ENCODE peak calls at places on chromosomes 2 and 18, in seven cellular contexts. One of them, this sample, is unnamed.

GRCh38 chr2:133788391-133788790 is 220.1 kb upstream of the NCKAP5 start:
- DNase-seq in kidney tubule cell: peak; percentile 16
- DNase-seq in iPS-NIHi11: no peak
- DNase-seq in effector CD8-positive, alpha-beta T cell: no peak
- DNase-seq in AG04450: no peak
- DNase-seq in activated naive CD8-positive, alpha-beta T cell treated with anti-CD3 and anti-CD28 coated beads for 36 hours: no peak
- DNase-seq in stimulated activated CD4-positive, alpha-beta T cell treated with anti-CD3 and anti-CD28 coated beads, Interleukin-1b, Interleukin-23, amount 100 ng/mL, for 4 hours: no peak
- DNase-seq in this sample: no peak

GRCh38 chr2:28408764-28409599 is 16.3 kb downstream of the FOSL2 start:
- DNase-seq in activated naive CD8-positive, alpha-beta T cell treated with anti-CD3 and anti-CD28 coated beads for 36 hours: peak; percentile 79
- DNase-seq in AG04450: no peak
- DNase-seq in kidney tubule cell: peak; percentile 96
- DNase-seq in effector CD8-positive, alpha-beta T cell: peak; percentile 25
- DNase-seq in stimulated activated CD4-positive, alpha-beta T cell treated with anti-CD3 and anti-CD28 coated beads, Interleukin-1b, Interleukin-23, amount 100 ng/mL, for 4 hours: no peak
- DNase-seq in iPS-NIHi11: no peak
- DNase-seq in this sample: peak; percentile 93

GRCh38 chr18:9968081-9968848 is 54.4 kb downstream of the VAPA start:
- DNase-seq in kidney tubule cell: peak; percentile 21
- DNase-seq in AG04450: no peak
- DNase-seq in iPS-NIHi11: no peak
- DNase-seq in activated naive CD8-positive, alpha-beta T cell treated with anti-CD3 and anti-CD28 coated beads for 36 hours: no peak
- DNase-seq in stimulated activated CD4-positive, alpha-beta T cell treated with anti-CD3 and anti-CD28 coated beads, Interleukin-1b, Interleukin-23, amount 100 ng/mL, for 4 hours: no peak
- DNase-seq in effector CD8-positive, alpha-beta T cell: no peak
- DNase-seq in this sample: no peak

GRCh38 chr2:200585730-200586643 is at the start of gene AOX1:
- DNase-seq in effector CD8-positive, alpha-beta T cell: no peak
- DNase-seq in AG04450: no peak
- DNase-seq in stimulated activated CD4-positive, alpha-beta T cell treated with anti-CD3 and anti-CD28 coated beads, Interleukin-1b, Interleukin-23, amount 100 ng/mL, for 4 hours: no peak
- DNase-seq in activated naive CD8-positive, alpha-beta T cell treated with anti-CD3 and anti-CD28 coated beads for 36 hours: peak; percentile 6
- DNase-seq in kidney tubule cell: peak; percentile 60
- DNase-seq in iPS-NIHi11: peak; percentile 81
- DNase-seq in this sample: no peak

GRCh38 chr2:158742536-158742935 is 52.6 kb upstream of the DAPL1 start:
- DNase-seq in activated naive CD8-positive, alpha-beta T cell treated with anti-CD3 and anti-CD28 coated beads for 36 hours: no peak
- DNase-seq in effector CD8-positive, alpha-beta T cell: no peak
- DNase-seq in stimulated activated CD4-positive, alpha-beta T cell treated with anti-CD3 and anti-CD28 coated beads, Interleukin-1b, Interleukin-23, amount 100 ng/mL, for 4 hours: no peak
- DNase-seq in kidney tubule cell: no peak
- DNase-seq in AG04450: no peak
- DNase-seq in iPS-NIHi11: no peak
- DNase-seq in this sample: no peak

GRCh38 chr2:65436825-65437221 is 4.4 kb upstream of the SPRED2 start:
- DNase-seq in stimulated activated CD4-positive, alpha-beta T cell treated with anti-CD3 and anti-CD28 coated beads, Interleukin-1b, Interleukin-23, amount 100 ng/mL, for 4 hours: peak; percentile 6
- DNase-seq in effector CD8-positive, alpha-beta T cell: no peak
- DNase-seq in iPS-NIHi11: no peak
- DNase-seq in AG04450: no peak
- DNase-seq in kidney tubule cell: no peak
- DNase-seq in activated naive CD8-positive, alpha-beta T cell treated with anti-CD3 and anti-CD28 coated beads for 36 hours: peak; percentile 69
- DNase-seq in this sample: peak; percentile 81

GRCh38 chr2:27741673-27742072 is 29.8 kb upstream of the MRPL33 start:
- DNase-seq in AG04450: no peak
- DNase-seq in kidney tubule cell: no peak
- DNase-seq in activated naive CD8-positive, alpha-beta T cell treated with anti-CD3 and anti-CD28 coated beads for 36 hours: no peak
- DNase-seq in stimulated activated CD4-positive, alpha-beta T cell treated with anti-CD3 and anti-CD28 coated beads, Interleukin-1b, Interleukin-23, amount 100 ng/mL, for 4 hours: no peak
- DNase-seq in effector CD8-positive, alpha-beta T cell: no peak
- DNase-seq in iPS-NIHi11: no peak
- DNase-seq in this sample: no peak

GRCh38 chr2:76120176-76120575 is 409.5 kb upstream of the GCFC2 start:
- DNase-seq in iPS-NIHi11: no peak
- DNase-seq in stimulated activated CD4-positive, alpha-beta T cell treated with anti-CD3 and anti-CD28 coated beads, Interleukin-1b, Interleukin-23, amount 100 ng/mL, for 4 hours: no peak
- DNase-seq in kidney tubule cell: peak; percentile 15
- DNase-seq in AG04450: no peak
- DNase-seq in activated naive CD8-positive, alpha-beta T cell treated with anti-CD3 and anti-CD28 coated beads for 36 hours: no peak
- DNase-seq in effector CD8-positive, alpha-beta T cell: no peak
- DNase-seq in this sample: no peak

GRCh38 chr2:187994464-187995331 is 297.0 kb upstream of the GULP1 start:
- DNase-seq in AG04450: no peak
- DNase-seq in effector CD8-positive, alpha-beta T cell: no peak
- DNase-seq in activated naive CD8-positive, alpha-beta T cell treated with anti-CD3 and anti-CD28 coated beads for 36 hours: no peak
- DNase-seq in stimulated activated CD4-positive, alpha-beta T cell treated with anti-CD3 and anti-CD28 coated beads, Interleukin-1b, Interleukin-23, amount 100 ng/mL, for 4 hours: no peak
- DNase-seq in iPS-NIHi11: no peak
- DNase-seq in kidney tubule cell: peak; percentile 56
- DNase-seq in this sample: peak; percentile 5

GRCh38 chr2:233530381-233530780 is 36.2 kb downstream of the USP40 start:
- DNase-seq in effector CD8-positive, alpha-beta T cell: no peak
- DNase-seq in stimulated activated CD4-positive, alpha-beta T cell treated with anti-CD3 and anti-CD28 coated beads, Interleukin-1b, Interleukin-23, amount 100 ng/mL, for 4 hours: no peak
- DNase-seq in AG04450: no peak
- DNase-seq in iPS-NIHi11: no peak
- DNase-seq in activated naive CD8-positive, alpha-beta T cell treated with anti-CD3 and anti-CD28 coated beads for 36 hours: no peak
- DNase-seq in kidney tubule cell: no peak
- DNase-seq in this sample: no peak

GRCh38 chr2:137929504-137929886 is 34.8 kb upstream of the HNMT start:
- DNase-seq in stimulated activated CD4-positive, alpha-beta T cell treated with anti-CD3 and anti-CD28 coated beads, Interleukin-1b, Interleukin-23, amount 100 ng/mL, for 4 hours: no peak
- DNase-seq in kidney tubule cell: no peak
- DNase-seq in activated naive CD8-positive, alpha-beta T cell treated with anti-CD3 and anti-CD28 coated beads for 36 hours: no peak
- DNase-seq in iPS-NIHi11: no peak
- DNase-seq in effector CD8-positive, alpha-beta T cell: no peak
- DNase-seq in AG04450: no peak
- DNase-seq in this sample: no peak

GRCh38 chr2:136183095-136183494 is 65.1 kb upstream of the CXCR4 start:
- DNase-seq in iPS-NIHi11: no peak
- DNase-seq in effector CD8-positive, alpha-beta T cell: no peak
- DNase-seq in activated naive CD8-positive, alpha-beta T cell treated with anti-CD3 and anti-CD28 coated beads for 36 hours: no peak
- DNase-seq in kidney tubule cell: no peak
- DNase-seq in AG04450: no peak
- DNase-seq in stimulated activated CD4-positive, alpha-beta T cell treated with anti-CD3 and anti-CD28 coated beads, Interleukin-1b, Interleukin-23, amount 100 ng/mL, for 4 hours: no peak
- DNase-seq in this sample: no peak

GRCh38 chr18:67919316-67919715 is 402.8 kb upstream of the DSEL start:
- DNase-seq in effector CD8-positive, alpha-beta T cell: no peak
- DNase-seq in iPS-NIHi11: no peak
- DNase-seq in stimulated activated CD4-positive, alpha-beta T cell treated with anti-CD3 and anti-CD28 coated beads, Interleukin-1b, Interleukin-23, amount 100 ng/mL, for 4 hours: no peak
- DNase-seq in AG04450: no peak
- DNase-seq in kidney tubule cell: no peak
- DNase-seq in activated naive CD8-positive, alpha-beta T cell treated with anti-CD3 and anti-CD28 coated beads for 36 hours: no peak
- DNase-seq in this sample: no peak

GRCh38 chr2:189115126-189115525 is 64.4 kb downstream of the COL5A2 start:
- DNase-seq in effector CD8-positive, alpha-beta T cell: no peak
- DNase-seq in kidney tubule cell: peak; percentile 16
- DNase-seq in iPS-NIHi11: no peak
- DNase-seq in AG04450: no peak
- DNase-seq in activated naive CD8-positive, alpha-beta T cell treated with anti-CD3 and anti-CD28 coated beads for 36 hours: no peak
- DNase-seq in stimulated activated CD4-positive, alpha-beta T cell treated with anti-CD3 and anti-CD28 coated beads, Interleukin-1b, Interleukin-23, amount 100 ng/mL, for 4 hours: no peak
- DNase-seq in this sample: peak; percentile 43

GRCh38 chr2:161237397-161238263 is 70.6 kb upstream of the PSMD14 start:
- DNase-seq in AG04450: no peak
- DNase-seq in activated naive CD8-positive, alpha-beta T cell treated with anti-CD3 and anti-CD28 coated beads for 36 hours: peak; percentile 47
- DNase-seq in kidney tubule cell: peak; percentile 32
- DNase-seq in iPS-NIHi11: peak; percentile 55
- DNase-seq in effector CD8-positive, alpha-beta T cell: peak; percentile 15
- DNase-seq in stimulated activated CD4-positive, alpha-beta T cell treated with anti-CD3 and anti-CD28 coated beads, Interleukin-1b, Interleukin-23, amount 100 ng/mL, for 4 hours: peak; percentile 44
- DNase-seq in this sample: peak; percentile 39

GRCh38 chr2:219099319-219099718 is 38.6 kb upstream of the IHH start:
- DNase-seq in kidney tubule cell: peak; percentile 49
- DNase-seq in stimulated activated CD4-positive, alpha-beta T cell treated with anti-CD3 and anti-CD28 coated beads, Interleukin-1b, Interleukin-23, amount 100 ng/mL, for 4 hours: no peak
- DNase-seq in AG04450: peak; percentile 20
- DNase-seq in activated naive CD8-positive, alpha-beta T cell treated with anti-CD3 and anti-CD28 coated beads for 36 hours: no peak
- DNase-seq in iPS-NIHi11: no peak
- DNase-seq in effector CD8-positive, alpha-beta T cell: no peak
- DNase-seq in this sample: peak; percentile 3

This sample was measured in kidney glomerular epithelial cell.